ENCODE peak calls at places on chromosomes 16 and 17, in five cellular contexts. O is uterus, M is PC-3, H is A549, W is left lung. P is an unnamed sample. For H3K4me1, the result is how much of the 10 kb centered on the place peaks cover.

GRCh38 chr17:77872714-77873517 is 85.6 kb upstream of the TNRC6C start:
- DNase-seq in H (no peak), O (no peak), M (no peak), W (no peak), P (peak)

GRCh38 chr16:89363621-89364393 is 126.6 kb downstream of the ANKRD11 start:
- DNase-seq in M (peak), H (peak), W (peak), O (no peak), P (no peak)

GRCh38 chr17:75854111-75854748 is 905 bp downstream of the WBP2 start:
- DNase-seq in O (no peak), M (peak), H (peak), W (no peak), P (no peak)

GRCh38 chr17:66357037-66357436 is 54.6 kb downstream of the PRKCA start:
- DNase-seq in O (no peak), M (peak), H (no peak), W (no peak), P (no peak)

GRCh38 chr16:68356919-68357286 is 46.1 kb downstream of the PRMT7 start:
- DNase-seq in M (no peak), H (no peak), O (no peak), W (no peak), P (no peak)

GRCh38 chr17:19278729-19279128 is 41.6 kb downstream of the EPN2 start:
- DNase-seq in W (no peak), M (no peak), H (no peak), O (no peak), P (no peak)

GRCh38 chr17:1736348-1737281 is 6.1 kb upstream of the SERPINF2 start:
- DNase-seq in O (peak), H (peak), W (peak), M (no peak), P (peak)

GRCh38 chr17:34254651-34255380 is at the start of gene CCL2:
- DNase-seq in W (peak), H (peak), M (no peak), O (peak), P (peak)

GRCh38 chr17:34487616-34488015 is 91.8 kb upstream of the TMEM132E start:
- DNase-seq in W (no peak), H (no peak), M (no peak), O (no peak), P (no peak)

GRCh38 chr16:17072104-17072503 is 398.7 kb downstream of the XYLT1 start:
- DNase-seq in M (no peak), O (no peak), H (no peak), W (no peak), P (no peak)

GRCh38 chr16:12141556-12141955 is 165.0 kb downstream of the SNX29 start:
- DNase-seq in W (no peak), M (peak), H (no peak), O (no peak), P (no peak)
- H3K4me1 ChIP-seq in W (under half), M (under half), H (under half), O (under half), P (under half)

DNA sequence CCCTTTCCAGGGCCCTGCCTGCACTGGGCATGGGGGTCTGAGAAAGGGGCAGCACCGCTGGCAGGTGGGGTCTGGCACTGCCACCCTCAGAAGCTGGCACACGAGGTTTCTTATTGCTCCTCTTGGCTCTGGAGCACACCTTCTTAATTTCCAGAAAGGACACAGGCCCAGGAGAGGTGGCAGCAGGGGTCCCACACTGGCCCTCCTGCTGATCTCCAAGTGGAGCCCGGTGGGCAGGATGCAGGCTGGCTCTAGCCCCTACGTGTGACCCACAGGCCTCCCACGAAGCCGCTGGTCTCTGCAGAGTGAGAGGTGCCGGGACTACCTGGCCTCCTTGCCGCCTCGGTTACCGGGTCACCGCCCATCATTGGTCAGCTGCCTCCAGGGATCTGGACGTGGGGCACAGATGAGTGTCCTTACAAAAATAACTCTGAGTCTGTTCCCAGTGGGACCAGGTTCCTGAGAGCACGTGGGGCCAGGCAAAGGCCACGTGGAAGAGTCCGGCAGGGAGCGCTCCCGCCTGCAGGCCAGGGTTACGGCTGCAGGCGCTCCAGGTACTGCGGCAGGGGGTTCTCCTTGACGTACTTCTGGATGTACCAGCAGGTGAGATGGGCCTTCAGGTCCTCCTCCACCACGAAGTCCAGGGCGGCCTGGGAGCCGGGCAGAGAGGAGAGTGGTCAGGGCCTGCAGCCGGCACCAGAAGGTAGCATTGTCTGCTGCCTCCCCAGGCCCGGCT is 10.3 kb downstream of the NATD1 start:
- DNase-seq in M (no peak), H (no peak), O (no peak), W (no peak), P (no peak)
- TF ChIP-seq CTCF in M (no peak), H (no peak), O (no peak), W (no peak), P (no peak)

GRCh38 chr16:73063284-73063733 is 15.4 kb upstream of the ZFHX3 start:
- DNase-seq in O (no peak), H (no peak), W (no peak), M (no peak), P (no peak)

GRCh38 chr16:73063854-73064226 is 15.9 kb upstream of the ZFHX3 start:
- DNase-seq in W (no peak), M (no peak), H (no peak), O (no peak), P (no peak)

GRCh38 chr16:73064227-73064995 is 16.5 kb upstream of the ZFHX3 start:
- DNase-seq in O (no peak), W (peak), M (no peak), H (no peak), P (no peak)

GRCh38 chr16:73060948-73061495 is 13.1 kb upstream of the ZFHX3 start:
- DNase-seq in O (no peak), H (no peak), M (no peak), W (no peak), P (no peak)

DNA sequence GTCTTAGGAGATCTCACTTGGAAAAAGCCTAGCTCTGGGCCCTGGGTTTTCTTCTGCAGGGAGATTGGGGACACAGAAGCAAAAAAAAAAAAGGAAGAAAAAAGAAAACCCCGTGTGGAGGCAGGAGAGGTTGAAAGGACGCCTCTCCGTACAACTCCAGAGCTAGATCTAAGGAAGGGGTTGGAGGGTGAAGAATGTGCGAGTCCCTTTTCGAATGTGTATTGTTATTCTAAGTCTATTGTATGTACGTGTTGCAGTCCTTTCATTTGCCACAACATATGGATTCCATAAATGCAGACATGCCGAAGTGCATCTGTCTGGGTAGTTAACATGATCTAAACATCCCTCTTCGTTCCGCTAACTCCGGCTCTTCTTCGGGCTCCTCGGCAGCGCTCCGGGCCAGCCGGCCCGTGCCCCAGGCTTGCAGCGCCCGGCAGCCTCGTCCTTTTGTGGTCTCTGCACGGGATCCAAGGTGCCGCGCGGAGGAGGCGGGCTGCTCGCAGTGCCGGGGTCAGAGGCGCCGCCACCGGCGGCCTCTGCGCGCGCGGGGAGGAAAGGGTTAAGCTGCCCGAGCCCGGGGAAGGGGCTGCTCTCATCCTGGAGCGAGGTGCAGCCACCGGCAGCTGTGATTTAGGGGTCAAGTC is 14.8 kb upstream of the ZFHX3 start:
- DNase-seq in W (no peak), O (no peak), H (no peak), M (no peak), P (no peak)
- H3K4me1 ChIP-seq in W (under half), O (under half), H (under half), M (under half), P (under half)

GRCh38 chr16:84720180-84720579 is 20.4 kb downstream of the USP10 start:
- DNase-seq in O (no peak), H (no peak), W (no peak), M (no peak), P (no peak)
- TF ChIP-seq CTCF in O (no peak), H (no peak), W (no peak), M (no peak), P (no peak)

GRCh38 chr17:39700148-39700987 is 504 bp downstream of the ERBB2 start:
- DNase-seq in M (no peak), H (peak), W (no peak), O (no peak), P (no peak)

GRCh38 chr17:39702901-39703893 is 3.3 kb downstream of the ERBB2 start:
- DNase-seq in O (no peak), H (peak), M (peak), W (no peak), P (no peak)

GRCh38 chr17:39701012-39701783 is 1.3 kb downstream of the ERBB2 start:
- DNase-seq in M (peak), O (no peak), W (no peak), H (peak), P (no peak)

GRCh38 chr17:39703913-39704312 is 4.0 kb downstream of the ERBB2 start:
- DNase-seq in M (no peak), W (no peak), O (no peak), H (no peak), P (no peak)

GRCh38 chr17:39701784-39702422 is 2.0 kb downstream of the ERBB2 start:
- DNase-seq in M (peak), W (no peak), H (no peak), O (no peak), P (no peak)
- H3K4me1 ChIP-seq in M (half or more), W (under half), H (half or more), O (under half), P (half or more)

DNA sequence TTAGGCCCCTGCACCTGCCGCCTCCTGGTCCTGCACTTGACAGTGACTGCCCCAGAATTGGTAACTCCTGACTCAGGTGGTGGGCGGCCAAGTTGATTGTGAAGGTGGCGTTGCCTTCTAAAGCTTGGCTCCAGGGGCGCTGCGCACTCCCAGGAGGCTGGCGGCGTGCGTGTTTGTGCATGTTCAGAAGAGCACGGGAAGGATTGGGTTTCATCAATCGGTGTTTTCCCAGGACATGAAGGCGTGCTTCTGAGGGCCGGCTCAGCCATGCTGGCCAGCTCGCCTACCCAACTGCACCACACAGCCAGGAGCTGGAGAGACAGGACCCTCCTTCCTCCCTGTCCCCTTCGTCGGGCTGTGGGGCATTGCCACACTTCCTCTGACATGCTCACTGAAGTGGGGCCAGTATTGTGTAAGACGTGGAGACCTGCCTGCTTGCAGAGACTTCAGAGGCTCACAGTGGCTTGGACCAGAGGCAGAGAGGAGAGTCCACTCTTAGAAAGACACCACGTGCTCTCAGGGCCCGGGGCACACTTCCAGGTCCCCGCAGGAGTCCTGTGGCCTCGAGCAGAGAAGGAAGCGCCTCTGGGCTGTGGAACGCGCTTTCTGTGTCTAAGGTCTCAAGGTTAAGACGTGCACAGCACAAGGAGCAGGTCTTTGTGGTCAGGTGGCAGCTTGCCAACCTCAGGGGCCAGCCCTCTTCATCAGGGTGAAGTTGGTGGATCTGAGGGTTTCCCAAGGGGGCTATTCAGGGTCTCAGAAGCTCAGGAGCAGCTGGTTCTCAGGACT is 2.8 kb downstream of the RAB40C start:
- DNase-seq in M (no peak), H (no peak), O (no peak), W (peak), P (peak)
- TF ChIP-seq CTCF in M (no peak), H (no peak), O (no peak), W (no peak), P (no peak)

GRCh38 chr16:2471653-2472487 is 773 bp downstream of the NTN3 start:
- DNase-seq in O (no peak), H (no peak), W (no peak), M (no peak), P (no peak)

GRCh38 chr16:2472885-2473284 is 1.8 kb downstream of the NTN3 start:
- DNase-seq in H (no peak), M (no peak), W (no peak), O (no peak), P (no peak)

GRCh38 chr16:2471016-2471652 is at the start of gene NTN3:
- DNase-seq in O (no peak), H (no peak), W (no peak), M (peak), P (no peak)

GRCh38 chr16:2473425-2473926 is 1.5 kb upstream of the TBC1D24 start:
- DNase-seq in M (peak), H (peak), W (no peak), O (no peak), P (no peak)

GRCh38 chr16:2472488-2472864 is 1.4 kb downstream of the NTN3 start:
- DNase-seq in W (no peak), H (no peak), O (no peak), M (no peak), P (no peak)
- H3K4me1 ChIP-seq in W (under half), H (under half), O (under half), M (under half), P (half or more)

DNA sequence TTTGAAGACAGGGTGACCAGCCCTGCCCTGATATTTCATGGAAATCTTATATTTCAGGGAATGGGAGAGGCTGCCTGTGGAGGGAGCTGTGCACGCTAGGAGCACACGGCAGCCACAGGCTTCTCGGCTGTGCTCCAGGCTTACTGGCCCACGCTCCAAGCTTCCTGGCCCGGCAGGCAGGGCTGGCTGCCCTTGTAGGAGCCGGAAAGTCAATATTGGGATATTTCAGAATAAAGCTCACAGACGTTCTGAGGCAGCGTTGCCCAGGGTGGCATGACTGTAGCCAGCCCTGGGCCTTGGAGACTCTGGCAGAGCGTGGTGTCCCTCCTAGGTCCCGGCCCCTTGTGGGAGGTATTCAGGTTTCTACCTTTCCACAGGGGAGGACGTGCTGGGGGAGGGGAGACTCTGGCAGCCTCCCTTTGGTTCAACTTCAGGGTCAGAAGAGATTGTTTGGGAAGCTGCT is 95.6 kb downstream of the NPIPB11 start:
- DNase-seq in O (peak), M (peak), W (no peak), H (no peak), P (no peak)
- TF ChIP-seq CTCF in O (no peak), M (no peak), W (no peak), H (no peak), P (no peak)

DNA sequence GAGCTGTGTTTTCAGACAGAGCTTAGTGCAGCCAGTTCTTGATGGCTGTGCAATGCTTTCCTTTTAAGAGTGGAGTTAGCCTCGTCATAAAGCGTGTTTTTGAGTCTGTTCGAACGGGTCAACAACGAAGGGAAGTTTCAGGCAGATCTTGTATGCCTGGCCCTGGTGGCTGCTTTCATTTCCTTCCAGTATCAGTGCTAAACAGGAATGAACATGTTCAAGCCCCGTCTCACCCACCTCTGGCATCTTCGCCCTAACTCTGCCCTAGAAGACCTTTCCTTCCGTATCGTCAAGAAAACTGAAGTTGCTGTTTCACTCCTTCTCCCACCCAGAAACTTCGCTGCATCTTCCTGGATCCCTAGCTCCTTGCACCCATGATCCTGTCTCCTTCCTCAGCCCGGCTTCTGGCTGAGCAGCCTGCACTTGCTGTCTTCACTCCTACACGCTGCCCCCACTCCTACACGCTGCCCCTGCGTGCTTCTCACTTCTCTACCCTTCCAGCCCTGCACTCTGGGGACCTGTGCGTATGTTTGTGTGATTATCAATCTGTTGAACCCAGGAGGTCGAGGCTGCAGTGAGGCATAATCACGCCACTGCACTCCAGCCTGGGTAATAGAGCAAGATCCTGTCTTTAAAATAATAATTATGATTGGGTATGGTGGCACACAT is 55.3 kb downstream of the USP10 start:
- DNase-seq in W (no peak), M (no peak), H (no peak), O (no peak), P (no peak)
- H3K4me1 ChIP-seq in W (under half), M (under half), H (under half), O (under half), P (under half)

P was measured in lower lobe of right lung.